ENCODE peak calls at places on chromosomes 3 and 15, in ten cellular contexts. S is psoas muscle, P is lung, J is tibial nerve, B is mammary epithelial cell, W is body of pancreas, G is PC-9, E is A549, A is IMR-90, L is uterus. X is an unnamed sample.

GRCh38 chr3:168220609-168221008 is 124.9 kb upstream of the GOLIM4 start:
- DNase-seq in S (no peak), P (no peak), J (no peak), B (peak), W (no peak), G (no peak), E (no peak), A (no peak), L (no peak), X (no peak)

GRCh38 chr3:180548050-180548449 is 53.9 kb upstream of the TTC14 start:
- DNase-seq in S (no peak), P (no peak), J (no peak), B (no peak), W (no peak), G (no peak), E (no peak), A (no peak), L (no peak), X (no peak)

GRCh38 chr3:195187609-195188529 is 83.1 kb downstream of the XXYLT1 start:
- DNase-seq in S (no peak), P (no peak), J (no peak), B (peak), W (no peak), G (no peak), E (peak), A (peak), L (no peak), X (no peak)

GRCh38 chr15:59656935-59657634 is at the start of gene GTF2A2:
- DNase-seq in S (peak), P (peak), J (peak), B (peak), W (peak), G (peak), E (peak), A (peak), L (peak), X (peak)

GRCh38 chr15:25849431-25849921 is 13.7 kb downstream of the ATP10A start:
- DNase-seq in S (no peak), P (no peak), J (no peak), B (no peak), W (no peak), G (no peak), E (peak), A (peak), L (no peak), X (peak)

GRCh38 chr15:98546325-98546724 is 102.0 kb upstream of the IGF1R start:
- DNase-seq in S (no peak), P (no peak), J (no peak), B (no peak), W (no peak), G (no peak), E (no peak), A (no peak), L (no peak), X (no peak)

GRCh38 chr15:81388431-81388760 is 14.4 kb upstream of the TMC3 start:
- DNase-seq in S (no peak), P (no peak), J (no peak), B (no peak), W (no peak), G (no peak), E (no peak), A (no peak), L (no peak), X (no peak)

GRCh38 chr3:84141571-84141970 is 817.2 kb upstream of the CADM2 start:
- DNase-seq in S (no peak), P (no peak), J (no peak), B (no peak), W (no peak), G (no peak), E (no peak), A (peak), L (no peak), X (no peak)

GRCh38 chr3:13808576-13808975 is 71.3 kb downstream of the WNT7A start:
- DNase-seq in S (no peak), P (no peak), J (no peak), B (no peak), W (no peak), G (no peak), E (no peak), A (no peak), L (no peak), X (no peak)

GRCh38 chr3:7188551-7188950 is 327.6 kb downstream of the GRM7 start:
- DNase-seq in S (no peak), P (no peak), J (no peak), B (peak), W (no peak), G (no peak), E (no peak), A (no peak), L (no peak), X (no peak)

GRCh38 chr15:38389924-38390542 is 63.9 kb upstream of the FAM98B start:
- DNase-seq in S (peak), P (peak), J (peak), B (peak), W (peak), G (peak), E (peak), A (peak), L (peak), X (no peak)

GRCh38 chr3:179438836-179439235 is 12.4 kb downstream of the GNB4 start:
- DNase-seq in S (no peak), P (no peak), J (no peak), B (no peak), W (no peak), G (no peak), E (no peak), A (no peak), L (no peak), X (no peak)

GRCh38 chr15:69626095-69627066 is 173.8 kb downstream of the RPLP1 start:
- DNase-seq in S (no peak), P (peak), J (no peak), B (no peak), W (no peak), G (no peak), E (no peak), A (no peak), L (no peak), X (no peak)

GRCh38 chr15:70854669-70854976 is 666 bp upstream of the LARP6 start:
- DNase-seq in S (no peak), P (no peak), J (peak), B (peak), W (no peak), G (no peak), E (peak), A (peak), L (no peak), X (no peak)

GRCh38 chr3:61725851-61726333 is 164.5 kb downstream of the PTPRG start:
- DNase-seq in S (no peak), P (no peak), J (no peak), B (peak), W (no peak), G (no peak), E (no peak), A (peak), L (no peak), X (no peak)

GRCh38 chr15:92807971-92808571 is 92.1 kb upstream of the CHD2 start:
- DNase-seq in S (no peak), P (no peak), J (peak), B (peak), W (peak), G (no peak), E (peak), A (no peak), L (no peak), X (no peak)

GRCh38 chr3:97957617-97958311 is 14.5 kb downstream of the RIOX2 start:
- DNase-seq in S (peak), P (no peak), J (no peak), B (no peak), W (no peak), G (no peak), E (no peak), A (no peak), L (no peak), X (no peak)

GRCh38 chr15:89958107-89958805 is 42.9 kb upstream of the ZNF710 start:
- DNase-seq in S (no peak), P (no peak), J (no peak), B (peak), W (peak), G (peak), E (no peak), A (no peak), L (no peak), X (no peak)

GRCh38 chr3:188282871-188283270 is 128.9 kb downstream of the LPP start:
- DNase-seq in S (no peak), P (no peak), J (no peak), B (no peak), W (no peak), G (no peak), E (no peak), A (no peak), L (no peak), X (no peak)

GRCh38 chr3:134607054-134608022 is 43.5 kb downstream of the KY start:
- DNase-seq in S (no peak), P (no peak), J (no peak), B (no peak), W (no peak), G (no peak), E (no peak), A (peak), L (no peak), X (no peak)

GRCh38 chr3:160613661-160614060 is 48.3 kb upstream of the KPNA4 start:
- DNase-seq in S (no peak), P (no peak), J (no peak), B (no peak), W (no peak), G (no peak), E (no peak), A (no peak), L (no peak), X (no peak)

GRCh38 chr3:184944221-184944620 is 132.3 kb downstream of the VPS8 start:
- DNase-seq in S (no peak), P (no peak), J (no peak), B (no peak), W (no peak), G (no peak), E (no peak), A (no peak), L (no peak), X (no peak)

GRCh38 chr3:12630292-12630691 is 33.6 kb downstream of the RAF1 start:
- DNase-seq in S (no peak), P (no peak), J (no peak), B (no peak), W (no peak), G (no peak), E (no peak), A (no peak), L (no peak), X (no peak)

GRCh38 chr3:42961633-42962032 is 17.5 kb upstream of the GASK1A start:
- DNase-seq in S (no peak), P (peak), J (peak), B (peak), W (peak), G (peak), E (peak), A (peak), L (peak), X (no peak)

GRCh38 chr3:114299925-114300624 is 6.2 kb downstream of the TIGIT start:
- DNase-seq in S (no peak), P (no peak), J (no peak), B (no peak), W (no peak), G (no peak), E (no peak), A (no peak), L (no peak), X (no peak)
- H3K27ac ChIP-seq in S (no peak), P (no peak), J (no peak), B (no peak), W (no peak), G (no peak), E (no peak), A (no peak), L (no peak), X (no peak)

DNA sequence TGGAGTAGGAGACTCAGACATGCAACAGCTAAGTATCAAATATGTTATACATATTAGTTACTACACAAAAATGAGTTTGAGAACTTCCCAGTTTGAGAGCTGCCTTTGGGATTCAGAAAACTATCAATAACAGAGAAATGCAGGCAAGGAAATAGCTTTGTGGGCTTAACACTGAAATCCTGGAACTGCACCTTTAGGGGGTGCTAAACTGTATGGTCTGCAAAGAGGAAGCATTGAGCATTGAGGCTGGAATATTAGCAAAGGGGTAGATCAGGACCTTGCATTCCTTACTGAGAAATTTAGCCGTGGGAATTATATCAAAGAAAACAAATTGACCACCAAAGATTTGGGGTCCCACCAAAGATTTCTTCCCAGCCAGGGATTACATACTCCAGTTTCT is 580.0 kb downstream of the ZNF385D start:
- DNase-seq in S (no peak), P (no peak), J (no peak), B (peak), W (no peak), G (no peak), E (peak), A (no peak), L (no peak), X (no peak)
- TF ChIP-seq CTCF in S (peak), P (no peak), J (peak), B (peak), W (no peak), G (peak), E (no peak), A (no peak), L (no peak), X (no peak)

GRCh38 chr15:64247535-64247905 is 84.7 kb upstream of the PPIB start:
- DNase-seq in S (no peak), P (no peak), J (no peak), B (no peak), W (no peak), G (no peak), E (no peak), A (no peak), L (no peak), X (no peak)

GRCh38 chr15:64249406-64249805 is 86.6 kb upstream of the PPIB start:
- DNase-seq in S (no peak), P (no peak), J (no peak), B (peak), W (no peak), G (peak), E (peak), A (no peak), L (no peak), X (no peak)

GRCh38 chr15:64249842-64250575 is 87.2 kb upstream of the PPIB start:
- DNase-seq in S (no peak), P (no peak), J (no peak), B (peak), W (no peak), G (no peak), E (no peak), A (peak), L (no peak), X (no peak)

GRCh38 chr15:64246364-64247189 is 83.8 kb upstream of the PPIB start:
- DNase-seq in S (no peak), P (no peak), J (no peak), B (peak), W (no peak), G (peak), E (peak), A (peak), L (no peak), X (no peak)

DNA sequence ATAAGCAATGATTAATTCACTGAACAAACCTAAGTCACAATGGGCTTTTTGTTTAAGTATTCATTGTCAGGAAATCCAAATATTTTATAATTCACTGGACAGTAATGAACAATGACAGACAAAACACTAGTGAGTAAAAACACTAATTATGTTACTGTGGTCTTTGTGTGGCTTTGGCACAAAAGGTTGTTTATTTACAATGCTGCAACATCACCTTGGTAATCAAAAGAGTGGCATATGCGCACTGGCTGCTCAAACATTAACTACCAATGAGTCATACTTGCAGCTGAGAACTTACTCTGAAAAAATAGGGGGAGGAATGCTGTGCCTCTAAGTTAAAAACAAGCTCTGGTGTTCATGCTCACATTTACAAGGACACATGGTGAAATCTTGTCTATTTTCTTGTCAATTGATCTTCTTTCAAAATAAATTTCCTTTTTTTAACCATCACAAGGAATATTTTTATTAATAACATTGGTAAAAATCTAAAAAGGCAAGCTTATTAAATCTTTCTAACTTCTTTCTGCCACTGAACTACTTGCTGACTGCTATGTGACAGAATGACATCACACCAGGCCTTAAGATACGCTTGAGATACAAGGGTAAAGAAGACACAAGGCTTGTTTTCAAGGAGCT is 85.2 kb upstream of the PPIB start:
- DNase-seq in S (no peak), P (no peak), J (no peak), B (peak), W (peak), G (peak), E (peak), A (peak), L (no peak), X (no peak)
- H3K27ac ChIP-seq in S (peak), P (peak), J (peak), B (peak), W (peak), G (peak), E (peak), A (peak), L (peak), X (peak)

GRCh38 chr3:94101860-94102259 is 39.0 kb downstream of the NSUN3 start:
- DNase-seq in S (no peak), P (no peak), J (no peak), B (no peak), W (no peak), G (no peak), E (peak), A (peak), L (no peak), X (no peak)
- TF ChIP-seq CTCF in S (no peak), P (no peak), J (no peak), B (peak), W (no peak), G (peak), E (peak), A (peak), L (no peak), X (no peak)

GRCh38 chr3:126021224-126021623 is 52.2 kb downstream of the ROPN1B start:
- DNase-seq in S (no peak), P (no peak), J (no peak), B (no peak), W (no peak), G (no peak), E (no peak), A (no peak), L (peak), X (no peak)

GRCh38 chr3:126023390-126023789 is 54.4 kb downstream of the ROPN1B start:
- DNase-seq in S (no peak), P (peak), J (no peak), B (no peak), W (no peak), G (no peak), E (no peak), A (no peak), L (no peak), X (no peak)

GRCh38 chr3:126022741-126023359 is 53.9 kb downstream of the ROPN1B start:
- DNase-seq in S (no peak), P (peak), J (no peak), B (no peak), W (no peak), G (no peak), E (no peak), A (no peak), L (no peak), X (no peak)

GRCh38 chr3:126019683-126020082 is 50.7 kb downstream of the ROPN1B start:
- DNase-seq in S (no peak), P (no peak), J (no peak), B (no peak), W (no peak), G (no peak), E (no peak), A (no peak), L (no peak), X (no peak)

GRCh38 chr3:126021702-126022101 is 52.7 kb downstream of the ROPN1B start:
- DNase-seq in S (no peak), P (no peak), J (no peak), B (no peak), W (no peak), G (no peak), E (no peak), A (no peak), L (no peak), X (no peak)
- H3K27ac ChIP-seq in S (no peak), P (no peak), J (no peak), B (no peak), W (no peak), G (no peak), E (no peak), A (no peak), L (peak), X (no peak)

GRCh38 chr3:21839592-21839991 is 88.6 kb upstream of the ZNF385D start:
- DNase-seq in S (no peak), P (no peak), J (peak), B (peak), W (no peak), G (peak), E (peak), A (peak), L (no peak), X (peak)
- TF ChIP-seq CTCF in S (peak), P (no peak), J (no peak), B (peak), W (no peak), G (peak), E (no peak), A (no peak), L (no peak), X (peak)

DNA sequence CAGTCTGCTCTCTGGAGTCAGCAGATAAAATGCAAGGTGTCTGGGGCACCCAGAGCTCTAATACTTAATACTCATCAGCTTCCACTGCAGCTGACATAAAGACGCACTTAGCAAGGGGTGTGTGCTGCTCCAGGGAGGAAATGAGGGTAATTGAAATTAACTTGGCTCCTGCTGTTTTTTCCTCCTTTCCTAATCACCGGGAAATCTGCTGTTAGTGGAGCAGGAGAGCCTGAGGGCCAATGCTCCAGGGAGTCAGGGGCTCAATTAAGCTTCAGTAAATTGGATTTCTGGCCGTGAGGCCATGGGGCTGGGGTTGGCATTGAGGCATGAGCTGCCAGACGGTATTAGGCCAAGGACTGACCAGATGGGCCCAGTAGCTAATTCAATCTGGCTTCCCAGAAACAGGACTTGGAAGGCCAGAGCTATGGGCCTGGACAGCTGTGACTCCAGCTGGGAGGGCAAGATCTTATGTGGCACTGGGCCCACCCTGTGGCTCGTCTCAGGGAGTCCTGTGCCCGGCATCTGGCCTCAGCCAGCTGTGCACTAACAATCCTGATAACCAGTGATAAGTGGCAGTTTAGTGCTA is 30.7 kb upstream of the CHRNB4 start:
- DNase-seq in S (peak), P (no peak), J (no peak), B (no peak), W (no peak), G (no peak), E (no peak), A (no peak), L (no peak), X (no peak)
- H3K27ac ChIP-seq in S (no peak), P (no peak), J (no peak), B (no peak), W (no peak), G (no peak), E (no peak), A (no peak), L (no peak), X (no peak)

GRCh38 chr3:107855710-107856109 is 235.1 kb downstream of the CD47 start:
- DNase-seq in S (no peak), P (no peak), J (no peak), B (peak), W (no peak), G (peak), E (peak), A (peak), L (no peak), X (no peak)
- TF ChIP-seq CTCF in S (no peak), P (no peak), J (no peak), B (no peak), W (no peak), G (peak), E (peak), A (no peak), L (no peak), X (no peak)

DNA sequence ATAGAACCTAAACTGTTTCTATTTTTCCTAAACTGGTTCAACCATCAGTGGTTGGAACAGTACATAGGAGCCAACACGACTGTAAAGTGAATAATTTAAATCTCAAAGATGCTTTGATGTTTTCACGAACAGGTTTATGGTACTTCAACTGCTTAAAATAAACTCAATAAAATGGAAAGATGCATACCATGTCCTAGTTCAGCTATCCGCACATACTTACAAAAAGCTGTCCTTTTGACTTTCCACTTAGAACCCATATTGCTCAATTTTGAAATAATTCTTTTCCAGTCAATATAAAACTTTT is 915 bp downstream of the CMTM6 start:
- DNase-seq in S (no peak), P (no peak), J (no peak), B (no peak), W (no peak), G (no peak), E (no peak), A (no peak), L (no peak), X (no peak)
- H3K27ac ChIP-seq in S (peak), P (peak), J (peak), B (peak), W (peak), G (peak), E (peak), A (peak), L (peak), X (peak)